ENCODE peak calls at places on chromosomes 13 and 19, in four cellular contexts. U is HL-60, D is K562, C is GM12878. V is an unnamed sample.
A peak's percentile ranks its signal among the peaks of the same experiment; 100 is the strongest.

GRCh38 chr13:42272115-42272756 is at the start of gene AKAP11:
- DNase-seq in U (peak; percentile 51), D (peak; percentile 52), C (no peak), V (no peak)

GRCh38 chr13:34076943-34077703 is 259.2 kb downstream of the RFC3 start:
- DNase-seq in U (no peak), D (no peak), C (no peak), V (no peak)

GRCh38 chr19:16876904-16877361 is 11.9 kb upstream of the F2RL3 start:
- DNase-seq in U (no peak), D (no peak), C (no peak), V (no peak)

GRCh38 chr19:51760811-51761356 is at the start of gene FPR2:
- DNase-seq in U (peak; percentile 78), D (no peak), C (no peak), V (no peak)

GRCh38 chr19:28358604-28359003 is 854.3 kb downstream of the UQCRFS1 start:
- DNase-seq in U (no peak), D (no peak), C (no peak), V (no peak)

GRCh38 chr13:24911135-24911524 is 147.2 kb downstream of the RNF17 start:
- DNase-seq in U (peak; percentile 31), D (peak; percentile 52), C (no peak), V (no peak)

GRCh38 chr19:55333870-55334269 is 5.8 kb upstream of the KMT5C start:
- DNase-seq in U (no peak), D (no peak), C (no peak), V (no peak)

GRCh38 chr19:42048992-42049391 is 21.0 kb downstream of the GRIK5 start:
- DNase-seq in U (no peak), D (peak; percentile 16), C (no peak), V (no peak)

DNA sequence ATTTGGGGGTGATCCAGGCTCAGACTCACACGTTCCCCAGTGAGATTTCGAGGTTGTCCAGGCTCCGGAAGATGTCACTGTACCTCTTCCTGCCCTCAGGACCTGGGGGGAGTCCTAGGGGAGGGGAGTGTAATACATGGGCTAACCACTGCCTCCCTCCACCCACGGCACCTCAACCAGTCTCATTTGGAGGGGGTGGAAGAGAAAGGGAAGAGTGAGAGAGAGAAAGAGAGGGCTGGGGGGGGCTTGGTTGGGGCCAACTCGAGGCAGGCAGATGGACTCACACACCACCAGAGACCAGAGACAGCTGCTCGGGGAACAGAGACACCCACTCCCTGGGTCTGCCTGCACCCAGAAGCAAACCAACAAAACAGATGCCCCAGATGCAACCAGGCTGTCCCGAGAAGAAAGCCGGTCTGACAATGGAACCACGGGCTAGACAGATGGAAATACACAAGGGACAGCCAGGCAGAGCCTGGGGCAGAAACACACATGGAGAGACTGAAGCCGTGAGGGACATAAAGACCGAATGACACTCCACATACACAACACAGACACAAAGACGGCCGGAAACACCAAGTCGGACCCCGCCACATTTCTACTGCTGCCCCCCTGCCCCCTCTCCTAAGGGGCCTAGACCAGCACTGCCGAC is 825 bp downstream of the GMIP start:
- DNase-seq in U (peak; percentile 61), D (peak; percentile 16), C (no peak), V (peak; percentile 61)
- TF ChIP-seq SPI1 in U (no peak), D (no peak), C (no peak), V (no peak)

DNA sequence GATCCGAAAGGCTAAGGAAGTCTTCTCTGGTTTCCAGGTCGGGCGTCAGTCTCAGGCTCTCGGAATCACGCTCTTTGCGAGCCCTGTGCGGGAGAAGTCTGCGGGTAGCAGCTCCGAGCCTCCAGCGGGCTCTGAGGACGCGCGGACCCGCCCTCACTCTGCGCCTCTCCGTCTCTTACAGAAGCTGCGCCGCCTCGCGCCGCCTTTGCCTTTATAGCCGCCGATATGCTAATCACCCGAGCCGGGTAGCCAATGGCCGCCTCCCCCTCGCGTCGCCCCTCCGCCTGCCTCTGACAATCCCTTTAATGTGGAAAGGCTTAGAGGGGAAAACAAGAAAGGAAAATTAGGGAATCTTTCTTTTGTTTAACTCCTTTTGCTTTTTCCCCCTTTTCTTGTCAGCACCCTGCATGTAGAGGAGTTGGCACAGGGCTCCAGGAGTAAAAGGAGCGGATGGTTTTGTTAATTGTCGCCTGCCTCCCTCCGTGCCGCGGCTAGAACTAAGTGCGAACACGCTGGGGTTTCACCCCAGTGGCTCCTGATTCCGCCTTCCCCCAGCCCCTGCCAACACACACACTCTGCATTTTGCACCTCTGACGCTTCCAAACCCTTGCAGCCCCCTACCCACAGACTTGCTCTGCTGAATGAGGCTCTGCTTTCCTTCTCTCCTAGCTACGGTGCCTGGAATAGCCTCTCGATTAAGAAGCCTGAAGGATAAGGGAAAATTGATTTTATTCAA is at the start of gene PCDH8:
- DNase-seq in U (no peak), D (no peak), C (no peak), V (no peak)
- TF ChIP-seq POLR2AphosphoS5 in U (no peak), D (no peak), C (no peak), V (no peak)

GRCh38 chr13:70391678-70392077 is 283.4 kb upstream of the KLHL1 start:
- DNase-seq in U (no peak), D (no peak), C (no peak), V (no peak)
- TF ChIP-seq SPI1 in U (no peak), D (no peak), C (no peak), V (no peak)

GRCh38 chr19:1279782-1280341 is 4.5 kb downstream of the FAM174C start:
- DNase-seq in U (peak; percentile 80), D (peak; percentile 92), C (no peak), V (peak; percentile 88)
- TF ChIP-seq POLR2AphosphoS5 in U (no peak), D (no peak), C (no peak), V (no peak)

GRCh38 chr19:34995551-34995950 is 4.6 kb upstream of the GRAMD1A start:
- DNase-seq in U (no peak), D (no peak), C (no peak), V (no peak)
- TF ChIP-seq SPI1 in U (no peak), D (no peak), C (no peak), V (no peak)

GRCh38 chr19:13008926-13009787 is 13.9 kb downstream of the NFIX start:
- DNase-seq in U (no peak), D (no peak), C (no peak), V (no peak)
- TF ChIP-seq POLR2AphosphoS5 in U (no peak), D (no peak), C (no peak), V (no peak)

GRCh38 chr13:109249780-109250528 is 536.4 kb downstream of the IRS2 start:
- DNase-seq in U (no peak), D (no peak), C (no peak), V (no peak)
- TF ChIP-seq SPI1 in U (no peak), D (no peak), C (no peak), V (no peak)

GRCh38 chr19:11551603-11552235 is 7.3 kb downstream of the ELOF1 start:
- DNase-seq in U (no peak), D (no peak), C (no peak), V (no peak)
- TF ChIP-seq POLR2AphosphoS5 in U (no peak), D (no peak), C (no peak), V (no peak)